ENCODE peak calls at places on chromosomes 12 and 14, in five cellular contexts. G is testis; Y is prostate gland; L is CD8-positive, alpha-beta T cell; I is HepG2. K is an unnamed sample.

GRCh38 chr14:70905316-70905715 is 1.9 kb upstream of the PCNX1 start:
- DNase-seq in G (peak; percentile 41), Y (no peak), L (no peak), I (no peak), K (no peak)

GRCh38 chr12:47892819-47893218 is 12.0 kb downstream of the VDR start:
- DNase-seq in G (no peak), Y (no peak), L (no peak), I (no peak), K (no peak)

GRCh38 chr12:1212529-1212928 is 221.5 kb downstream of the ERC1 start:
- DNase-seq in G (no peak), Y (no peak), L (no peak), I (no peak), K (no peak)

GRCh38 chr12:15852383-15852782 is 29.8 kb upstream of the STRAP start:
- DNase-seq in G (no peak), Y (no peak), L (no peak), I (no peak), K (no peak)

GRCh38 chr14:21486640-21487087 is 9.7 kb downstream of the TOX4 start:
- DNase-seq in G (no peak), Y (no peak), L (no peak), I (no peak), K (no peak)

GRCh38 chr14:71320734-71321555 is 413.7 kb downstream of the PCNX1 start:
- DNase-seq in G (peak; percentile 51), Y (peak; percentile 37), L (peak; percentile 59), I (no peak), K (peak; percentile 84)

GRCh38 chr12:78328524-78328923 is 497.8 kb downstream of the NAV3 start:
- DNase-seq in G (no peak), Y (no peak), L (no peak), I (no peak), K (peak; percentile 17)

GRCh38 chr14:93234798-93235197 is 27.7 kb downstream of the UBR7 start:
- DNase-seq in G (no peak), Y (no peak), L (no peak), I (no peak), K (no peak)

GRCh38 chr12:79566452-79566851 is 124.3 kb downstream of the PAWR start:
- DNase-seq in G (no peak), Y (peak; percentile 43), L (no peak), I (peak; percentile 78), K (no peak)

GRCh38 chr12:131724534-131724933 is 13.6 kb downstream of the SFSWAP start:
- DNase-seq in G (no peak), Y (no peak), L (no peak), I (no peak), K (no peak)

GRCh38 chr12:47422656-47423055 is 283.2 kb downstream of the RPAP3 start:
- DNase-seq in G (no peak), Y (no peak), L (no peak), I (no peak), K (no peak)

GRCh38 chr12:95102916-95103671 is 29.7 kb upstream of the NR2C1 start:
- DNase-seq in G (no peak), Y (peak; percentile 49), L (no peak), I (peak; percentile 18), K (peak; percentile 84)

GRCh38 chr12:1844223-1844622 is 23.9 kb downstream of the LRTM2 start:
- DNase-seq in G (no peak), Y (no peak), L (no peak), I (no peak), K (no peak)

DNA sequence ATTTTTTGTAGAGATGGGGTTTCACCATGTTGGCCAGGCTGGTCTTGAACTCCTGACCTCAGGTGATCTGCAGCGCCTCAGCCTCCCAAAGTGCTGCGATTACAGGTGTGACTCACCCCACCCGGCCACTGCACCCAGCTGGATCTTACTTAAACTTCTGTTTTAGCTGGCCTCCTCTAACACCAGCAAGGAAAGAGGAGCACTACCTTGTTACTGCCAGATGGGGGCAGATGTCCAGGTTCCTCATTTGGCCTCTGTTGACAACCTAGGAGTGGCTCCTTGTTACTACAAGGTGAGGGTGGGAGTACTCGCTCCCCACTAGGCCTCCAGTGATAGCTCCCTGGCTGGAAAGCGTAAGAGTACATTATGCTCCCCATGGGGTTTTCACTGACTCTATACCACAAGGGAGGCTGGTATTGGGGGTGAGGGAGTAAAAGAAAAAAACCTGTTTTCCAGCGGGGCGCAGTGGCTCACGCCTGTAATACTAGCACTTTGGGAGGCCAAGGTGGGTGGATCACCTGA is 13.1 kb upstream of the ARF6 start:
- DNase-seq in G (peak; percentile 54), Y (no peak), L (peak; percentile 48), I (peak; percentile 80), K (peak; percentile 70)
- TF ChIP-seq CTCF in G (peak; percentile 62), Y (no peak), L (peak; percentile 47), I (peak; percentile 87), K (peak; percentile 81)

DNA sequence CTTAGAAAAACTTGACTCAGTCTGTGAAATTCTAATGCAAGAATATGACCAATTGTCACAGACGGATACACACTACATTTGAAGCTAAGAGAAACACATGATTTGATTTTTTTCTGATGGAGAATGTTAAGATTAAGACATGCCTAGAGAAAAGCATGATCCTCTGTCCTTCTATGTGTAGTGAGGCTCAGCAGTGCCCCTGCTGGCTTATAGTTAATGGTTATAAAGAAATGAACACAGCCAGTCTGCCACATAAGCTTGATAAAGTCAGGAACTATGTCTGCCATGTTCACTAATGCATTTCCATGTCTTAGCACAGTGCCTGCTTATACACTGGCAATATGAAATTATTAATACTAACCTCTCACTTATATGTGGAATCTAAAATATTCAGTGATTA is 168.1 kb upstream of the DAAM1 start:
- DNase-seq in G (peak; percentile 30), Y (no peak), L (no peak), I (no peak), K (no peak)
- TF ChIP-seq CTCF in G (peak; percentile 21), Y (no peak), L (no peak), I (peak; percentile 46), K (peak; percentile 44)

GRCh38 chr14:84493779-84494178 is 1036.2 kb upstream of the FLRT2 start:
- DNase-seq in G (no peak), Y (no peak), L (no peak), I (no peak), K (no peak)

GRCh38 chr14:84485016-84485415 is 1044.9 kb upstream of the FLRT2 start:
- DNase-seq in G (no peak), Y (no peak), L (no peak), I (no peak), K (no peak)

GRCh38 chr14:84490081-84490480 is 1039.9 kb upstream of the FLRT2 start:
- DNase-seq in G (no peak), Y (no peak), L (no peak), I (no peak), K (no peak)
- TF ChIP-seq CTCF in G (no peak), Y (no peak), L (no peak), I (no peak), K (no peak)

DNA sequence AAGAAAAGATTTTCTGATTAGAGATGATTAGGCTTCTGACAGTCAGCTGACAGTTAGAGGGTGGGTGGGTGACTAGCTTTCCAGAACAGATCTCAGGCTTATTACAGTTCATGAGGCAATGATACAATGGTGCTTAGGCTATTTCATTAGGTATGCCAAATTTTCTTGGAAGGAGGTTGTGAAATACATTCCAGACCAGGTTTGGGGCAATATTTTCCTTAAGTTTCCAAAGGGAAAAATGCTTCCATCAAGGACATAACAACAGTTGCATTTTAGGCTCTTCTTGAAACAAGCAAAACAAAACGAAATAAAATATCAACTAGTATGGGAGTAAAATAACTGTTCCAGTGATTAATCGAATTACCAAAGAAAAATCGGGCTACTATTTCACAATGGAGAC is 59.3 kb upstream of the CNTN1 start:
- DNase-seq in G (no peak), Y (no peak), L (no peak), I (no peak), K (no peak)
- TF ChIP-seq CTCF in G (no peak), Y (no peak), L (no peak), I (no peak), K (no peak)

GRCh38 chr12:5565933-5566632 is 134.2 kb downstream of the NTF3 start:
- DNase-seq in G (no peak), Y (no peak), L (no peak), I (no peak), K (no peak)
- TF ChIP-seq CTCF in G (no peak), Y (no peak), L (no peak), I (no peak), K (no peak)

GRCh38 chr12:120432772-120433525 is 5.0 kb upstream of the COX6A1 start:
- DNase-seq in G (no peak), Y (no peak), L (no peak), I (no peak), K (no peak)

GRCh38 chr12:120439646-120440247 is 1.8 kb downstream of the COX6A1 start:
- DNase-seq in G (peak; percentile 57), Y (peak; percentile 30), L (peak; percentile 80), I (peak; percentile 65), K (peak; percentile 64)

GRCh38 chr12:120438495-120439198 is 734 bp downstream of the COX6A1 start:
- DNase-seq in G (no peak), Y (no peak), L (no peak), I (no peak), K (peak; percentile 28)

DNA sequence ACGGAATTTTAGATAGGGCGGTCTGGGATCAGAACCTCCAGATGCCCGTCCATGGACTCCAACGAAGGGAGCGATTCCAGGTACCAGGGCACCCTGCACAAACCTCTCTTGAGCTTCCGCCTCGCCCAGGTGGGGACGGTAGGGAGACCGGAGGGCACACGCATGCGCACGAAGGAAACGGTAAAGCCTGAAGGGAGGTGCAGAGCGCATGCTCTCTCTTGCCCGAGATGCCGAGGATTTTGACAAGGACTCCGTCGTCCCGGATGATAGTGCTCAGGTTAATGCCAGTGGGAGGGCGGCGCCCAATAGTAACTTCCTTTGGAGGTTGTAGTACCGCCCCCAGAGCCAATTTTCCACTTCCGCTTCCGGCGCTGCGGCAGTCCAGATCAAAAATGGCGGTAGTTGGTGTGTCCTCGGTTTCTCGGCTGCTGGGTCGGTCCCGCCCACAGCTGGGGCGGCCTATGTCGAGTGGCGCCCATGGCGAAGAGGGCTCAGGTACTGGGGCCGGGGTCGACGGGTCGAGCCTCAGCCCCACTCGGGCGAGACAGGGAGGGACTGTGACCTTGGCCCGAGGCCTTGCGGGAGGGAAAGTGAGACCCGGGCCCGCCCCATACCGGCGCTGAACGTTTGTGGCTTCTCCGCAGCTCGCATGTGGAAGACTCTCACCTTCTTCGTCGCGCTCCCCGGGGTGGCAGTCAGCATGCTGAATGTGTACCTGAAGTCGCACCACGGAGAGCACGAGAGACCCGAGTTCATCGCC is at the start of gene COX6A1:
- DNase-seq in G (peak; percentile 99), Y (peak; percentile 98), L (peak; percentile 95), I (peak; percentile 99), K (peak; percentile 89)
- TF ChIP-seq CTCF in G (no peak), Y (no peak), L (no peak), I (peak; percentile 38), K (peak; percentile 23)

DNA sequence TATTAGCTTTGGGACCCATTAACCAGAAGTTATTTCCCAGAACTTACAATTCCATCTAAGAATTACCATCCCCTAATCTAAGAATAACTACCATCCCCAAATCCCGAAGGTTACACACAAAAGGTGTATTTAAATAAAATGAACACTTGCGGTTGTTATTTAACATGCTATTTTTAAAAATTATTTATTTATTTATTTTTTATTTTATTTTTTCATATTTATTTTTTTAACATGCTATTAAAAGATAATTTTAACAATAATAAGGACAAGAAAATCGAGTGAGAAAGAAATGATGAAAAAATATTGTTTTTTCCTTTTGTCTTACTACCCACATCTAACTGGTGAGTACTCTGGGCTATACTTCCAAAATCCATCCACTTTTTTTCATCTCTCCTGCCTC is 6.3 kb downstream of the FBXO33 start:
- DNase-seq in G (no peak), Y (no peak), L (no peak), I (no peak), K (no peak)
- TF ChIP-seq CTCF in G (no peak), Y (no peak), L (no peak), I (no peak), K (no peak)

GRCh38 chr14:76267322-76268012 is 108.5 kb upstream of the ESRRB start:
- DNase-seq in G (peak; percentile 86), Y (peak; percentile 12), L (no peak), I (no peak), K (no peak)
- TF ChIP-seq CTCF in G (no peak), Y (no peak), L (no peak), I (no peak), K (no peak)